ENCODE peak calls at places on chromosomes 1 and 21, in nine cellular contexts. One of them, this sample, is unnamed.

GRCh38 chr1:94953741-94954140 is 26.8 kb upstream of the CNN3 start:
- DNase-seq in CD4-positive, CD25-positive, alpha-beta regulatory T cell: no peak
- DNase-seq in mesendoderm: no peak
- DNase-seq in thoracic aorta: no peak
- DNase-seq in brain microvascular endothelial cell: no peak
- DNase-seq in gastrocnemius medialis: no peak
- DNase-seq in dorsolateral prefrontal cortex: no peak
- DNase-seq in right atrium auricular region: no peak
- DNase-seq in lung: no peak
- DNase-seq in this sample: no peak

GRCh38 chr1:229098903-229099578 is 171.9 kb upstream of the RAB4A start:
- DNase-seq in lung: no peak
- DNase-seq in brain microvascular endothelial cell: no peak
- DNase-seq in CD4-positive, CD25-positive, alpha-beta regulatory T cell: no peak
- DNase-seq in dorsolateral prefrontal cortex: no peak
- DNase-seq in mesendoderm: peak
- DNase-seq in thoracic aorta: no peak
- DNase-seq in gastrocnemius medialis: no peak
- DNase-seq in right atrium auricular region: no peak
- DNase-seq in this sample: no peak

GRCh38 chr1:184158911-184159701 is 107.6 kb downstream of the TSEN15 start:
- DNase-seq in gastrocnemius medialis: no peak
- DNase-seq in right atrium auricular region: no peak
- DNase-seq in thoracic aorta: no peak
- DNase-seq in lung: no peak
- DNase-seq in brain microvascular endothelial cell: no peak
- DNase-seq in mesendoderm: peak
- DNase-seq in dorsolateral prefrontal cortex: no peak
- DNase-seq in CD4-positive, CD25-positive, alpha-beta regulatory T cell: no peak
- DNase-seq in this sample: no peak

GRCh38 chr1:11948822-11949458 is 14.4 kb downstream of the PLOD1 start:
- DNase-seq in CD4-positive, CD25-positive, alpha-beta regulatory T cell: no peak
- DNase-seq in brain microvascular endothelial cell: peak
- DNase-seq in mesendoderm: peak
- DNase-seq in gastrocnemius medialis: no peak
- DNase-seq in right atrium auricular region: no peak
- DNase-seq in thoracic aorta: no peak
- DNase-seq in lung: no peak
- DNase-seq in dorsolateral prefrontal cortex: no peak
- DNase-seq in this sample: no peak

GRCh38 chr1:165397945-165398344 is 41.4 kb upstream of the LMX1A start:
- DNase-seq in CD4-positive, CD25-positive, alpha-beta regulatory T cell: no peak
- DNase-seq in right atrium auricular region: no peak
- DNase-seq in thoracic aorta: no peak
- DNase-seq in brain microvascular endothelial cell: peak
- DNase-seq in lung: peak
- DNase-seq in mesendoderm: peak
- DNase-seq in dorsolateral prefrontal cortex: no peak
- DNase-seq in gastrocnemius medialis: no peak
- DNase-seq in this sample: no peak

GRCh38 chr1:78633209-78633608 is 13.0 kb downstream of the IFI44L start:
- DNase-seq in lung: no peak
- DNase-seq in right atrium auricular region: no peak
- DNase-seq in thoracic aorta: no peak
- DNase-seq in brain microvascular endothelial cell: no peak
- DNase-seq in CD4-positive, CD25-positive, alpha-beta regulatory T cell: no peak
- DNase-seq in mesendoderm: no peak
- DNase-seq in dorsolateral prefrontal cortex: no peak
- DNase-seq in gastrocnemius medialis: no peak
- DNase-seq in this sample: no peak

GRCh38 chr1:108801101-108801500 is 54.6 kb downstream of the STXBP3 start:
- DNase-seq in brain microvascular endothelial cell: no peak
- DNase-seq in dorsolateral prefrontal cortex: no peak
- DNase-seq in gastrocnemius medialis: no peak
- DNase-seq in right atrium auricular region: no peak
- DNase-seq in thoracic aorta: no peak
- DNase-seq in CD4-positive, CD25-positive, alpha-beta regulatory T cell: no peak
- DNase-seq in lung: no peak
- DNase-seq in mesendoderm: no peak
- DNase-seq in this sample: no peak

GRCh38 chr1:225425211-225425786 is 2.5 kb downstream of the LBR start:
- DNase-seq in mesendoderm: peak
- DNase-seq in thoracic aorta: no peak
- DNase-seq in gastrocnemius medialis: no peak
- DNase-seq in right atrium auricular region: no peak
- DNase-seq in dorsolateral prefrontal cortex: no peak
- DNase-seq in CD4-positive, CD25-positive, alpha-beta regulatory T cell: no peak
- DNase-seq in brain microvascular endothelial cell: no peak
- DNase-seq in lung: no peak
- DNase-seq in this sample: no peak

GRCh38 chr1:157170677-157171515 is 32.7 kb upstream of the ETV3 start:
- DNase-seq in CD4-positive, CD25-positive, alpha-beta regulatory T cell: no peak
- DNase-seq in right atrium auricular region: no peak
- DNase-seq in brain microvascular endothelial cell: peak
- DNase-seq in lung: peak
- DNase-seq in gastrocnemius medialis: no peak
- DNase-seq in dorsolateral prefrontal cortex: no peak
- DNase-seq in thoracic aorta: no peak
- DNase-seq in mesendoderm: peak
- DNase-seq in this sample: peak

GRCh38 chr21:36126166-36126565 is 8.7 kb upstream of the CBR3 start:
- DNase-seq in gastrocnemius medialis: no peak
- DNase-seq in brain microvascular endothelial cell: no peak
- DNase-seq in thoracic aorta: no peak
- DNase-seq in lung: no peak
- DNase-seq in mesendoderm: no peak
- DNase-seq in right atrium auricular region: no peak
- DNase-seq in dorsolateral prefrontal cortex: no peak
- DNase-seq in CD4-positive, CD25-positive, alpha-beta regulatory T cell: no peak
- DNase-seq in this sample: no peak

GRCh38 chr1:41380979-41381690 is 19.9 kb downstream of the FOXO6 start:
- DNase-seq in right atrium auricular region: peak
- DNase-seq in gastrocnemius medialis: no peak
- DNase-seq in lung: no peak
- DNase-seq in CD4-positive, CD25-positive, alpha-beta regulatory T cell: no peak
- DNase-seq in dorsolateral prefrontal cortex: peak
- DNase-seq in mesendoderm: no peak
- DNase-seq in thoracic aorta: no peak
- DNase-seq in brain microvascular endothelial cell: no peak
- DNase-seq in this sample: peak

GRCh38 chr21:31530918-31531705 is 128.4 kb upstream of the SOD1 start:
- DNase-seq in thoracic aorta: no peak
- DNase-seq in right atrium auricular region: no peak
- DNase-seq in lung: no peak
- DNase-seq in gastrocnemius medialis: no peak
- DNase-seq in dorsolateral prefrontal cortex: peak
- DNase-seq in brain microvascular endothelial cell: no peak
- DNase-seq in mesendoderm: no peak
- DNase-seq in CD4-positive, CD25-positive, alpha-beta regulatory T cell: no peak
- DNase-seq in this sample: no peak

GRCh38 chr21:35509004-35509704 is 460.1 kb upstream of the RUNX1 start:
- DNase-seq in dorsolateral prefrontal cortex: no peak
- DNase-seq in CD4-positive, CD25-positive, alpha-beta regulatory T cell: no peak
- DNase-seq in thoracic aorta: no peak
- DNase-seq in lung: no peak
- DNase-seq in mesendoderm: no peak
- DNase-seq in brain microvascular endothelial cell: no peak
- DNase-seq in gastrocnemius medialis: no peak
- DNase-seq in right atrium auricular region: no peak
- DNase-seq in this sample: peak

GRCh38 chr1:145955436-145955835 is 2.4 kb downstream of the LIX1L start:
- DNase-seq in CD4-positive, CD25-positive, alpha-beta regulatory T cell: no peak
- DNase-seq in gastrocnemius medialis: no peak
- DNase-seq in right atrium auricular region: no peak
- DNase-seq in brain microvascular endothelial cell: no peak
- DNase-seq in dorsolateral prefrontal cortex: no peak
- DNase-seq in lung: no peak
- DNase-seq in mesendoderm: no peak
- DNase-seq in thoracic aorta: no peak
- DNase-seq in this sample: no peak

GRCh38 chr1:92945748-92946270 is 15.5 kb downstream of the DIPK1A start:
- DNase-seq in mesendoderm: no peak
- DNase-seq in CD4-positive, CD25-positive, alpha-beta regulatory T cell: no peak
- DNase-seq in gastrocnemius medialis: no peak
- DNase-seq in thoracic aorta: no peak
- DNase-seq in lung: no peak
- DNase-seq in right atrium auricular region: no peak
- DNase-seq in brain microvascular endothelial cell: no peak
- DNase-seq in dorsolateral prefrontal cortex: no peak
- DNase-seq in this sample: no peak

GRCh38 chr1:203462878-203463277 is 12.7 kb upstream of the PRELP start:
- DNase-seq in lung: peak
- DNase-seq in dorsolateral prefrontal cortex: no peak
- DNase-seq in mesendoderm: no peak
- DNase-seq in CD4-positive, CD25-positive, alpha-beta regulatory T cell: no peak
- DNase-seq in thoracic aorta: peak
- DNase-seq in right atrium auricular region: peak
- DNase-seq in gastrocnemius medialis: peak
- DNase-seq in brain microvascular endothelial cell: peak
- DNase-seq in this sample: no peak

GRCh38 chr1:174023438-174023837 is 1.3 kb upstream of the RC3H1 start:
- DNase-seq in gastrocnemius medialis: no peak
- DNase-seq in thoracic aorta: no peak
- DNase-seq in right atrium auricular region: no peak
- DNase-seq in mesendoderm: peak
- DNase-seq in dorsolateral prefrontal cortex: peak
- DNase-seq in brain microvascular endothelial cell: peak
- DNase-seq in CD4-positive, CD25-positive, alpha-beta regulatory T cell: no peak
- DNase-seq in lung: peak
- DNase-seq in this sample: no peak

GRCh38 chr1:18875796-18876128 is 16.3 kb upstream of the TAS1R2 start:
- DNase-seq in right atrium auricular region: no peak
- DNase-seq in dorsolateral prefrontal cortex: no peak
- DNase-seq in CD4-positive, CD25-positive, alpha-beta regulatory T cell: no peak
- DNase-seq in mesendoderm: no peak
- DNase-seq in gastrocnemius medialis: no peak
- DNase-seq in brain microvascular endothelial cell: no peak
- DNase-seq in lung: no peak
- DNase-seq in thoracic aorta: no peak
- DNase-seq in this sample: no peak
- H3K4me3 ChIP-seq in right atrium auricular region: no peak
- H3K4me3 ChIP-seq in dorsolateral prefrontal cortex: no peak
- H3K4me3 ChIP-seq in CD4-positive, CD25-positive, alpha-beta regulatory T cell: no peak
- H3K4me3 ChIP-seq in mesendoderm: no peak
- H3K4me3 ChIP-seq in gastrocnemius medialis: no peak
- H3K4me3 ChIP-seq in brain microvascular endothelial cell: no peak
- H3K4me3 ChIP-seq in lung: no peak
- H3K4me3 ChIP-seq in thoracic aorta: no peak
- H3K4me3 ChIP-seq in this sample: no peak

DNA sequence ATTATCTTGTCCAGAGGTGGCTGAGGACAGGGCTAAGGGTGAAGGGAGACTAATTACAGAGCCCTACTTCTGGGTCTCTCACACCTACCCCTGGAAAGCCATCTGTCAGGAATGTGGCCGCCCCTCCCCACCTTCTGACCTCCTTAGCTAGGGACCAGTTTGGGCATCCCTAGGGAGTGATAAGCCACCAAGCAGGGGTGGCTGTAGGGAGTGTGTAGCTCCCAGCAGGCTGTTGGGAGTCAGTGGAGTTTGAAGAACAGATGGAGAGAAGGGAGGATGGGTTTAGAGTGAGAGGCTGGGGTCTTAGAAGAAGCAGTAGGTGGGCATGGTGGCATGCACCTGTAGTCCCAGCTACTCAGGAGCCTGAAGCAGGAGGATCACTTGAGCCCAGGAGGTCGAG is 808 bp upstream of the SERINC2 start:
- DNase-seq in brain microvascular endothelial cell: no peak
- DNase-seq in gastrocnemius medialis: no peak
- DNase-seq in right atrium auricular region: no peak
- DNase-seq in lung: no peak
- DNase-seq in CD4-positive, CD25-positive, alpha-beta regulatory T cell: no peak
- DNase-seq in dorsolateral prefrontal cortex: no peak
- DNase-seq in mesendoderm: no peak
- DNase-seq in thoracic aorta: no peak
- DNase-seq in this sample: no peak
- H3K4me3 ChIP-seq in brain microvascular endothelial cell: no peak
- H3K4me3 ChIP-seq in gastrocnemius medialis: peak
- H3K4me3 ChIP-seq in right atrium auricular region: no peak
- H3K4me3 ChIP-seq in lung: no peak
- H3K4me3 ChIP-seq in CD4-positive, CD25-positive, alpha-beta regulatory T cell: no peak
- H3K4me3 ChIP-seq in dorsolateral prefrontal cortex: no peak
- H3K4me3 ChIP-seq in mesendoderm: no peak
- H3K4me3 ChIP-seq in thoracic aorta: peak
- H3K4me3 ChIP-seq in this sample: no peak

DNA sequence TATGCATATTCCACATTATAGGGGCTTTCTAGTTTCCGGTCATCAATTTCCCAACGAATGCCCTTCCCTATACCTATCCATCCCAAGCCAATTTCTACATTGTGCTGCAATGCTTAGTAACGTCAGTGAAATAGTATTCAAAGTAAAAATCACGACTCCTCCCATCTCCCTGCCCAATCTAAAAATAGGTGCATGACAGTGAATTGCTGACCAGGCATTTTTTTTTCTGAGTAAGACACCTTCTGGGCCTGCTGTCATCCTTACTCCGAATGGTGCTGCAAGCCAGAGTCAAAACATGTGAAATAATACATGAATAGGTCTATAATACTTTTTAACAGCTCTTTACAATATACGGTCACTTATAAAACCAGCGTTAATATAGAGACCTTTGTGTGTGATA is 120.2 kb downstream of the GREM2 start:
- DNase-seq in gastrocnemius medialis: no peak
- DNase-seq in dorsolateral prefrontal cortex: no peak
- DNase-seq in thoracic aorta: no peak
- DNase-seq in CD4-positive, CD25-positive, alpha-beta regulatory T cell: no peak
- DNase-seq in brain microvascular endothelial cell: no peak
- DNase-seq in mesendoderm: no peak
- DNase-seq in right atrium auricular region: no peak
- DNase-seq in lung: no peak
- DNase-seq in this sample: no peak
- H3K4me3 ChIP-seq in gastrocnemius medialis: no peak
- H3K4me3 ChIP-seq in dorsolateral prefrontal cortex: no peak
- H3K4me3 ChIP-seq in thoracic aorta: no peak
- H3K4me3 ChIP-seq in CD4-positive, CD25-positive, alpha-beta regulatory T cell: no peak
- H3K4me3 ChIP-seq in brain microvascular endothelial cell: no peak
- H3K4me3 ChIP-seq in mesendoderm: no peak
- H3K4me3 ChIP-seq in right atrium auricular region: no peak
- H3K4me3 ChIP-seq in lung: no peak
- H3K4me3 ChIP-seq in this sample: no peak

GRCh38 chr1:6208723-6209660 is 3.1 kb downstream of the RNF207 start:
- DNase-seq in gastrocnemius medialis: no peak
- DNase-seq in thoracic aorta: no peak
- DNase-seq in mesendoderm: peak
- DNase-seq in dorsolateral prefrontal cortex: peak
- DNase-seq in CD4-positive, CD25-positive, alpha-beta regulatory T cell: no peak
- DNase-seq in brain microvascular endothelial cell: no peak
- DNase-seq in lung: no peak
- DNase-seq in right atrium auricular region: no peak
- DNase-seq in this sample: peak
- H3K4me3 ChIP-seq in gastrocnemius medialis: peak
- H3K4me3 ChIP-seq in thoracic aorta: peak
- H3K4me3 ChIP-seq in mesendoderm: no peak
- H3K4me3 ChIP-seq in dorsolateral prefrontal cortex: peak
- H3K4me3 ChIP-seq in CD4-positive, CD25-positive, alpha-beta regulatory T cell: no peak
- H3K4me3 ChIP-seq in brain microvascular endothelial cell: peak
- H3K4me3 ChIP-seq in lung: no peak
- H3K4me3 ChIP-seq in right atrium auricular region: peak
- H3K4me3 ChIP-seq in this sample: peak

GRCh38 chr1:223664106-223664505 is 1.4 kb downstream of the CAPN8 start:
- DNase-seq in lung: peak
- DNase-seq in thoracic aorta: no peak
- DNase-seq in dorsolateral prefrontal cortex: no peak
- DNase-seq in CD4-positive, CD25-positive, alpha-beta regulatory T cell: no peak
- DNase-seq in brain microvascular endothelial cell: no peak
- DNase-seq in right atrium auricular region: no peak
- DNase-seq in mesendoderm: no peak
- DNase-seq in gastrocnemius medialis: no peak
- DNase-seq in this sample: no peak
- H3K4me3 ChIP-seq in lung: no peak
- H3K4me3 ChIP-seq in thoracic aorta: no peak
- H3K4me3 ChIP-seq in dorsolateral prefrontal cortex: no peak
- H3K4me3 ChIP-seq in CD4-positive, CD25-positive, alpha-beta regulatory T cell: no peak
- H3K4me3 ChIP-seq in brain microvascular endothelial cell: no peak
- H3K4me3 ChIP-seq in right atrium auricular region: no peak
- H3K4me3 ChIP-seq in mesendoderm: no peak
- H3K4me3 ChIP-seq in gastrocnemius medialis: no peak
- H3K4me3 ChIP-seq in this sample: no peak